ENCODE peak calls at places on chromosome 13, in ten cellular contexts. L is heart right ventricle, K is cardiac fibroblast, T is B cell, Y is astrocyte of the spinal cord, J is GM10248, F is esophagus muscularis mucosa, V is mucosa of descending colon, X is testis, I is omental fat pad. U is an unnamed sample.

GRCh38 chr13:99356216-99357089 is 49.3 kb upstream of the GPR183 start:
- DNase-seq in T (peak), V (peak), F (peak), L (peak), I (no peak), Y (peak), K (peak), X (peak), J (peak), U (no peak)

GRCh38 chr13:112441779-112442310 is 65.7 kb downstream of the SPACA7 start:
- DNase-seq in T (no peak), I (no peak), J (no peak), K (no peak), L (no peak), X (no peak), V (no peak), Y (no peak), F (no peak), U (peak)

GRCh38 chr13:83620535-83621220 is 261.6 kb downstream of the SLITRK1 start:
- DNase-seq in X (no peak), T (no peak), L (no peak), V (no peak), J (no peak), F (no peak), K (peak), Y (peak), I (no peak), U (no peak)

GRCh38 chr13:113500530-113501265 is 10.2 kb upstream of the DCUN1D2 start:
- DNase-seq in Y (no peak), I (no peak), V (no peak), F (peak), T (no peak), J (no peak), K (no peak), L (peak), X (no peak), U (no peak)

GRCh38 chr13:77729502-77730221 is 32.2 kb downstream of the SLAIN1 start:
- DNase-seq in X (peak), L (no peak), V (no peak), I (no peak), Y (no peak), F (no peak), J (peak), T (no peak), K (no peak), U (no peak)

GRCh38 chr13:60267498-60268202 is 103.9 kb upstream of the DIAPH3 start:
- DNase-seq in L (no peak), I (no peak), V (peak), K (peak), T (peak), X (peak), J (no peak), F (no peak), Y (no peak), U (no peak)

GRCh38 chr13:113950451-113951245 is 23.2 kb downstream of the C13orf46 start:
- DNase-seq in X (no peak), Y (no peak), J (no peak), V (no peak), L (no peak), K (no peak), T (no peak), I (no peak), F (no peak), U (peak)

GRCh38 chr13:91817250-91817649 is 418.8 kb downstream of the GPC5 start:
- DNase-seq in L (no peak), X (no peak), J (no peak), Y (peak), I (no peak), K (peak), T (no peak), V (no peak), F (no peak), U (no peak)

GRCh38 chr13:111239754-111240670 is 80.4 kb upstream of the TEX29 start:
- DNase-seq in V (no peak), J (no peak), Y (no peak), I (no peak), F (peak), L (no peak), K (no peak), T (no peak), X (no peak), U (no peak)

GRCh38 chr13:22801402-22802003 is 379.3 kb upstream of the SGCG start:
- DNase-seq in Y (no peak), X (peak), J (no peak), F (no peak), L (no peak), V (peak), T (peak), I (no peak), K (peak), U (no peak)

GRCh38 chr13:21657538-21657937 is 13.3 kb upstream of the FGF9 start:
- DNase-seq in Y (peak), V (no peak), F (no peak), L (no peak), J (no peak), I (no peak), K (no peak), X (no peak), T (no peak), U (no peak)

GRCh38 chr13:83019986-83020385 is 862.3 kb downstream of the SLITRK1 start:
- DNase-seq in V (no peak), F (no peak), K (no peak), Y (no peak), L (no peak), X (no peak), T (no peak), I (no peak), J (no peak), U (no peak)

GRCh38 chr13:52001120-52001731 is 10.0 kb downstream of the ATP7B start:
- DNase-seq in Y (peak), V (no peak), X (no peak), T (peak), I (no peak), K (peak), F (no peak), J (peak), L (no peak), U (no peak)

GRCh38 chr13:70668293-70668692 is 560.0 kb upstream of the KLHL1 start:
- DNase-seq in L (no peak), I (no peak), F (no peak), X (no peak), T (no peak), Y (no peak), V (no peak), K (no peak), J (no peak), U (no peak)

GRCh38 chr13:59111711-59112110 is 1052.0 kb downstream of the DIAPH3 start:
- DNase-seq in J (no peak), K (peak), V (no peak), T (no peak), X (no peak), I (no peak), Y (peak), F (no peak), L (no peak), U (no peak)

GRCh38 chr13:89199138-89199537 is 1528.0 kb downstream of the SLITRK5 start:
- DNase-seq in K (no peak), L (no peak), J (no peak), I (no peak), V (no peak), X (no peak), Y (no peak), F (no peak), T (no peak), U (no peak)

GRCh38 chr13:83221813-83222241 is 660.4 kb downstream of the SLITRK1 start:
- DNase-seq in Y (peak), X (no peak), F (no peak), T (no peak), V (no peak), K (peak), L (no peak), J (no peak), I (no peak), U (no peak)

GRCh38 chr13:94886191-94886590 is 173.8 kb upstream of the SOX21 start:
- DNase-seq in X (no peak), K (peak), T (no peak), Y (peak), I (no peak), L (no peak), V (no peak), F (no peak), J (no peak), U (no peak)

GRCh38 chr13:23428183-23428528 is 5.3 kb downstream of the SACS start:
- DNase-seq in I (no peak), T (no peak), L (no peak), J (no peak), V (no peak), X (no peak), Y (peak), F (no peak), K (peak), U (no peak)

GRCh38 chr13:110105136-110105535 is 201.8 kb downstream of the COL4A1 start:
- DNase-seq in X (no peak), I (no peak), K (no peak), J (no peak), V (no peak), F (peak), Y (no peak), T (no peak), L (no peak), U (no peak)

GRCh38 chr13:70080030-70080429 is 27.6 kb upstream of the ATXN8OS start:
- DNase-seq in X (no peak), L (peak), F (no peak), I (no peak), V (no peak), J (no peak), Y (no peak), K (no peak), T (no peak), U (no peak)

GRCh38 chr13:76799696-76800095 is 86.5 kb downstream of the KCTD12 start:
- DNase-seq in V (no peak), F (no peak), T (peak), L (no peak), I (no peak), Y (no peak), J (peak), K (peak), X (no peak), U (no peak)

GRCh38 chr13:30708541-30708940 is 26.8 kb upstream of the ALOX5AP start:
- DNase-seq in F (no peak), L (no peak), Y (peak), T (no peak), V (no peak), K (peak), J (no peak), X (no peak), I (no peak), U (no peak)

GRCh38 chr13:80338781-80339577 is 1.9 kb downstream of the SPRY2 start:
- DNase-seq in I (peak), V (peak), X (peak), Y (peak), L (peak), F (peak), J (peak), T (peak), K (peak), U (no peak)

GRCh38 chr13:35826626-35827254 is 304.4 kb downstream of the DCLK1 start:
- DNase-seq in J (no peak), F (no peak), V (no peak), L (no peak), X (peak), K (no peak), I (no peak), T (no peak), Y (no peak), U (no peak)
- TF ChIP-seq CTCF in J (peak), F (peak), V (no peak), L (no peak), X (peak), K (peak), I (no peak), T (no peak), Y (peak), U (peak)

DNA sequence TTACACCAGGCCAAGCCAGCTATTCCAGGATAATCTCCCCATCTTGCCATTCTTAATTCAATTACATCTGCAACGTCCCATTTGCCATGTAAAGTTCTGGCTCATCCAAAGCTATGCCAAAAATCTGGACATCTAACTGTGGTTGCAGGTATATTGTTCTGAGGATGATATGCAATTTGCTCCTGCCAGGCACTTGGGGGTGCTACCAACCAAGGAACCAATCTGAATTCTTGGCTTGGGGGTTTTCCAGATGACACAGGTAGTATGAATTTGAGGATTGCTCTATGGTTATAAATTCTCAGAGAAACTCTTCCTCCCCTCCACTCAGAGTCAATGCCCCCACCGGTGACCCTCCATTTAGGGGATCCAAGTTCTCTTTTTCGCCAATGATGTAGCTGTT is 33.0 kb downstream of the CRYL1 start:
- DNase-seq in T (peak), L (no peak), V (peak), F (no peak), Y (no peak), I (no peak), X (peak), J (peak), K (peak), U (no peak)
- TF ChIP-seq CTCF in T (peak), L (peak), V (no peak), F (peak), Y (no peak), I (no peak), X (peak), J (peak), K (peak), U (peak)

GRCh38 chr13:32790731-32791130 is 204.5 kb downstream of the PDS5B start:
- DNase-seq in Y (no peak), J (no peak), V (no peak), I (no peak), L (no peak), K (no peak), X (no peak), T (no peak), F (no peak), U (no peak)
- TF ChIP-seq CTCF in Y (no peak), J (no peak), V (no peak), I (no peak), L (no peak), K (no peak), X (no peak), T (no peak), F (no peak), U (peak)

GRCh38 chr13:84831666-84832657 is 949.7 kb upstream of the SLITRK1 start:
- DNase-seq in I (no peak), L (no peak), J (no peak), F (no peak), T (no peak), V (no peak), Y (no peak), K (no peak), X (no peak), U (no peak)
- TF ChIP-seq CTCF in I (no peak), L (no peak), J (no peak), F (no peak), T (no peak), V (no peak), Y (no peak), K (no peak), X (no peak), U (no peak)

GRCh38 chr13:37138169-37138568 is 32.7 kb upstream of the CSNK1A1L start:
- DNase-seq in V (no peak), F (no peak), L (no peak), Y (no peak), T (no peak), X (no peak), I (no peak), K (peak), J (no peak), U (no peak)
- TF ChIP-seq CTCF in V (no peak), F (no peak), L (no peak), Y (peak), T (no peak), X (no peak), I (no peak), K (peak), J (no peak), U (peak)

DNA sequence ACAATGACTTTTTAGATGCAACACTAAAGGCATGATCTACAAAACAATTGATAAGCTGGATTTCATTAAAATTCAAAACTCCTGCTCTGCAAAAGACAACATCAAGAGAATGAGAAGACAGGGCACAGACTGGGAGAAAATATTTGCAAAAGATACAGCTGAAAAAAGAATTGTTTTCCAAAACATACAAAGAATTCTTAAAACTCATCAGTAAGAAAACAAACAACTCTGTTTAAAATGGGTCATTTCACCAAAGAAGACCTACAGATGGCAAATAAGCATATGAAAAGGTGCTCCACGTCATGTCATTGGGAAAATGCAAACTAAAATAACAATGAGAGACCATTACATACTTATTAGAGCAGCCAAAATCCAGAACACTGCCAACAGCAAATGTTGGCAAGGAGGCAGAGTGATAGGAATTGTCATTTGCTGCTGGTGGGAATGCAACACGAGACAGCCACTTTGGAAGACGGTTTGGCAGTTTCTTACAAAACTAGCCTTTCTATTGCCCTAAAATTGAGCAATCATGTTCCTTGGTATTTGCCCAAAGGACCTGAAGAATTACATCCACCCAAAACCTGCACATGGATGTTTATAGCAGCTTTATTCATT is 39.2 kb downstream of the FLT1 start:
- DNase-seq in V (no peak), J (no peak), I (no peak), T (no peak), Y (no peak), K (peak), F (no peak), X (no peak), L (no peak), U (no peak)
- TF ChIP-seq CTCF in V (no peak), J (no peak), I (no peak), T (no peak), Y (no peak), K (no peak), F (no peak), X (no peak), L (no peak), U (no peak)

GRCh38 chr13:49495783-49496762 is at the start of gene PHF11:
- DNase-seq in J (peak), Y (peak), I (peak), L (peak), F (peak), K (peak), T (peak), V (peak), X (peak), U (no peak)
- TF ChIP-seq CTCF in J (no peak), Y (no peak), I (no peak), L (peak), F (peak), K (no peak), T (no peak), V (no peak), X (no peak), U (peak)

U was measured in chondrocyte.